ENCODE peak calls at places on chromosomes 11 and 22, in eight cellular contexts. R is NCI-H2171 treated with DMSO at 0.1 percent for 48 hours; J is NCI-H1417; Q is PC-3; L is HFF-Myc; A is lower lobe of right lung; V is foreskin fibroblast; X is activated CD8-positive, alpha-beta memory T cell treated with anti-CD3 and anti-CD28 coated beads for 1 hour. F is an unnamed sample.

GRCh38 chr11:94325681-94326080 is 21.3 kb downstream of the IZUMO1R start:
- DNase-seq in V (peak), R (no peak), Q (peak), X (no peak), J (peak), L (no peak), A (no peak), F (no peak)

GRCh38 chr11:110761994-110762393 is 49.8 kb upstream of the ARHGAP20 start:
- DNase-seq in X (no peak), R (peak), A (no peak), Q (no peak), J (no peak), L (no peak), V (no peak), F (no peak)

GRCh38 chr22:27383896-27384295 is 417.7 kb downstream of the MN1 start:
- DNase-seq in Q (no peak), J (no peak), R (no peak), L (no peak), X (no peak), A (no peak), V (no peak), F (no peak)

GRCh38 chr11:36412781-36413383 is 97.2 kb downstream of the TRAF6 start:
- DNase-seq in A (no peak), Q (no peak), R (peak), V (peak), X (no peak), L (no peak), J (no peak), F (no peak)

GRCh38 chr11:36713715-36714114 is 115.7 kb upstream of the RAG2 start:
- DNase-seq in L (no peak), Q (no peak), V (no peak), J (no peak), X (no peak), R (no peak), A (no peak), F (no peak)

GRCh38 chr11:131592152-131592551 is 221.7 kb downstream of the NTM start:
- DNase-seq in J (no peak), L (no peak), R (no peak), Q (no peak), A (no peak), V (no peak), X (no peak), F (no peak)

GRCh38 chr11:2800655-2801531 is 84.7 kb downstream of the CDKN1C start:
- DNase-seq in R (no peak), V (no peak), A (peak), X (no peak), Q (no peak), L (no peak), J (no peak), F (no peak)

GRCh38 chr11:94849836-94850235 is 81.7 kb downstream of the AMOTL1 start:
- DNase-seq in J (no peak), R (peak), L (no peak), V (peak), X (no peak), Q (no peak), A (no peak), F (peak)

GRCh38 chr11:69442012-69442806 is 39.3 kb upstream of the LINC01488 start:
- DNase-seq in Q (peak), V (no peak), A (no peak), R (no peak), L (no peak), X (no peak), J (no peak), F (no peak)

GRCh38 chr11:76629133-76629852 is 41.3 kb downstream of the LRRC32 start:
- DNase-seq in Q (no peak), A (peak), L (no peak), J (no peak), V (peak), X (no peak), R (no peak), F (no peak)

GRCh38 chr11:74685905-74686304 is 45.3 kb downstream of the CHRDL2 start:
- DNase-seq in X (no peak), L (no peak), R (no peak), V (no peak), J (no peak), Q (no peak), A (peak), F (no peak)

GRCh38 chr11:209275-210121 is 2.0 kb downstream of the RIC8A start:
- DNase-seq in Q (no peak), A (no peak), R (no peak), J (no peak), X (no peak), V (peak), L (no peak), F (no peak)

GRCh38 chr11:64245797-64246623 is 733 bp downstream of the PPP1R14B start:
- DNase-seq in Q (peak), L (no peak), J (no peak), A (peak), R (peak), X (no peak), V (peak), F (peak)

GRCh38 chr11:108793138-108793537 is 128.3 kb downstream of the DDX10 start:
- DNase-seq in A (no peak), X (no peak), Q (no peak), V (no peak), J (no peak), L (no peak), R (no peak), F (no peak)

GRCh38 chr11:67664213-67664585 is 10.2 kb downstream of the ALDH3B2 start:
- DNase-seq in L (no peak), R (no peak), V (no peak), A (no peak), Q (no peak), X (no peak), J (no peak), F (no peak)